ENCODE peak calls at places on chromosomes 4 and X, in nine cellular contexts. H, J, T, K, V, L, Y, A and N are unnamed samples.

GRCh38 chr4:183118141-183118540 is 19.1 kb downstream of the WWC2 start:
- DNase-seq in H (no peak), J (no peak), T (no peak), K (no peak), V (no peak), L (no peak), Y (peak), A (no peak), N (no peak)

GRCh38 chrX:108001218-108001814 is 19.1 kb upstream of the TEX13B start:
- DNase-seq in H (no peak), J (no peak), T (no peak), K (no peak), V (peak), L (no peak), Y (peak), A (peak), N (no peak)

GRCh38 chrX:50704360-50704759 is 109.6 kb downstream of the SHROOM4 start:
- DNase-seq in H (no peak), J (no peak), T (no peak), K (no peak), V (no peak), L (no peak), Y (peak), A (no peak), N (no peak)

GRCh38 chr4:2819244-2820215 is 24.1 kb upstream of the ADD1 start:
- DNase-seq in H (no peak), J (peak), T (no peak), K (no peak), V (no peak), L (no peak), Y (no peak), A (no peak), N (no peak)

GRCh38 chr4:39466747-39467146 is 7.9 kb downstream of the LIAS start:
- DNase-seq in H (no peak), J (no peak), T (no peak), K (no peak), V (no peak), L (no peak), Y (no peak), A (no peak), N (no peak)

GRCh38 chr4:176205299-176205698 is 9.9 kb upstream of the SPATA4 start:
- DNase-seq in H (no peak), J (no peak), T (no peak), K (no peak), V (peak), L (no peak), Y (no peak), A (no peak), N (no peak)

GRCh38 chr4:174177536-174177935 is 105.9 kb downstream of the FBXO8 start:
- DNase-seq in H (no peak), J (no peak), T (no peak), K (no peak), V (no peak), L (no peak), Y (no peak), A (no peak), N (no peak)

GRCh38 chr4:47315346-47315745 is 148.2 kb downstream of the COMMD8 start:
- DNase-seq in H (no peak), J (no peak), T (peak), K (no peak), V (no peak), L (no peak), Y (peak), A (no peak), N (no peak)

GRCh38 chr4:53313510-53313909 is 52.4 kb downstream of the SCFD2 start:
- DNase-seq in H (no peak), J (no peak), T (no peak), K (no peak), V (no peak), L (no peak), Y (peak), A (no peak), N (no peak)

GRCh38 chrX:69117876-69118526 is 47.3 kb downstream of the PJA1 start:
- DNase-seq in H (no peak), J (no peak), T (no peak), K (no peak), V (no peak), L (no peak), Y (no peak), A (no peak), N (no peak)

GRCh38 chrX:136310411-136310810 is 9.6 kb downstream of the ADGRG4 start:
- DNase-seq in H (no peak), J (no peak), T (no peak), K (no peak), V (no peak), L (no peak), Y (peak), A (no peak), N (no peak)

GRCh38 chr4:138859249-138859648 is 156.3 kb upstream of the NOCT start:
- DNase-seq in H (no peak), J (no peak), T (no peak), K (no peak), V (no peak), L (no peak), Y (peak), A (no peak), N (no peak)

GRCh38 chrX:38426785-38427184 is 74.4 kb downstream of the OTC start:
- DNase-seq in H (no peak), J (no peak), T (no peak), K (no peak), V (peak), L (no peak), Y (peak), A (no peak), N (no peak)

GRCh38 chr4:188435381-188435780 is 296.1 kb downstream of the TRIML1 start:
- DNase-seq in H (no peak), J (no peak), T (no peak), K (no peak), V (no peak), L (no peak), Y (peak), A (no peak), N (no peak)

GRCh38 chr4:88759039-88759631 is 61.5 kb upstream of the NAP1L5 start:
- DNase-seq in H (no peak), J (no peak), T (peak), K (no peak), V (peak), L (no peak), Y (no peak), A (no peak), N (no peak)

GRCh38 chrX:119455264-119455663 is 13.0 kb upstream of the SLC25A5 start:
- DNase-seq in H (no peak), J (no peak), T (no peak), K (no peak), V (no peak), L (no peak), Y (no peak), A (no peak), N (no peak)

GRCh38 chrX:79415056-79415455 is 47.9 kb upstream of the ITM2A start:
- DNase-seq in H (no peak), J (no peak), T (no peak), K (no peak), V (no peak), L (no peak), Y (no peak), A (no peak), N (no peak)

GRCh38 chr4:77432702-77433101 is 172.9 kb upstream of the CXCL13 start:
- DNase-seq in H (no peak), J (no peak), T (no peak), K (no peak), V (no peak), L (no peak), Y (peak), A (no peak), N (no peak)

GRCh38 chrX:69906447-69906846 is 143.3 kb downstream of the AWAT2 start:
- DNase-seq in H (no peak), J (no peak), T (no peak), K (no peak), V (no peak), L (no peak), Y (no peak), A (no peak), N (no peak)

GRCh38 chr4:41204400-41204978 is 9.9 kb downstream of the APBB2 start:
- DNase-seq in H (peak), J (no peak), T (no peak), K (no peak), V (no peak), L (no peak), Y (peak), A (no peak), N (peak)

GRCh38 chrX:153476628-153477027 is 6.3 kb upstream of the HAUS7 start:
- DNase-seq in H (no peak), J (no peak), T (no peak), K (no peak), V (no peak), L (no peak), Y (peak), A (no peak), N (no peak)

GRCh38 chrX:140723251-140723650 is 13.7 kb downstream of the LINC00632 start:
- DNase-seq in H (no peak), J (no peak), T (no peak), K (no peak), V (no peak), L (no peak), Y (peak), A (no peak), N (no peak)

GRCh38 chrX:39753296-39753996 is 344.3 kb downstream of the BCOR start:
- DNase-seq in H (peak), J (no peak), T (no peak), K (no peak), V (peak), L (no peak), Y (peak), A (no peak), N (no peak)

GRCh38 chrX:129983575-129984131 is 1.2 kb downstream of the BCORL1 start:
- DNase-seq in H (no peak), J (peak), T (no peak), K (no peak), V (no peak), L (no peak), Y (peak), A (no peak), N (no peak)

GRCh38 chr4:10115271-10115656 is 1.3 kb downstream of the WDR1 start:
- DNase-seq in H (no peak), J (no peak), T (no peak), K (no peak), V (no peak), L (no peak), Y (peak), A (no peak), N (peak)

GRCh38 chr4:74624351-74625151 is 169.8 kb downstream of the BTC start:
- DNase-seq in H (no peak), J (no peak), T (peak), K (no peak), V (no peak), L (no peak), Y (peak), A (peak), N (peak)

GRCh38 chrX:149021164-149021563 is 483.9 kb downstream of the IDS start:
- DNase-seq in H (no peak), J (no peak), T (no peak), K (no peak), V (no peak), L (no peak), Y (no peak), A (no peak), N (no peak)

GRCh38 chrX:105874790-105875189 is 52.5 kb downstream of the NRK start:
- DNase-seq in H (no peak), J (no peak), T (no peak), K (no peak), V (no peak), L (no peak), Y (no peak), A (no peak), N (no peak)

GRCh38 chr4:97496298-97496873 is 646.9 kb downstream of the STPG2 start:
- DNase-seq in H (no peak), J (no peak), T (peak), K (no peak), V (no peak), L (no peak), Y (peak), A (no peak), N (no peak)

GRCh38 chrX:17266171-17266570 is 108.8 kb upstream of the NHS start:
- DNase-seq in H (no peak), J (peak), T (no peak), K (no peak), V (no peak), L (no peak), Y (peak), A (no peak), N (no peak)

GRCh38 chr4:95268819-95269565 is 279.8 kb downstream of the UNC5C start:
- DNase-seq in H (no peak), J (peak), T (no peak), K (no peak), V (peak), L (no peak), Y (peak), A (no peak), N (peak)

GRCh38 chr4:101711590-101712255 is 78.8 kb upstream of the BANK1 start:
- DNase-seq in H (no peak), J (no peak), T (peak), K (no peak), V (peak), L (no peak), Y (no peak), A (no peak), N (no peak)

GRCh38 chr4:184313058-184313709 is 95.5 kb upstream of the ENPP6 start:
- DNase-seq in H (no peak), J (no peak), T (no peak), K (no peak), V (no peak), L (no peak), Y (no peak), A (no peak), N (no peak)